ENCODE peak calls at places on chromosomes 7 and 10, in eight cellular contexts. One of them, this sample, is unnamed.

GRCh38 chr7:106870983-106871410 is 5.9 kb downstream of the PIK3CG start:
- DNase-seq in left cardiac atrium: no peak
- DNase-seq in CD8-positive, alpha-beta T cell: no peak
- DNase-seq in T-cell: no peak
- DNase-seq in RPMI7951: no peak
- DNase-seq in T-helper 22 cell: no peak
- DNase-seq in Calu3: no peak
- DNase-seq in NCI-H1930: no peak
- DNase-seq in this sample: no peak

GRCh38 chr7:7099584-7100014 is 82.7 kb upstream of the C1GALT1 start:
- DNase-seq in RPMI7951: peak
- DNase-seq in Calu3: peak
- DNase-seq in NCI-H1930: peak
- DNase-seq in left cardiac atrium: peak
- DNase-seq in T-helper 22 cell: no peak
- DNase-seq in CD8-positive, alpha-beta T cell: no peak
- DNase-seq in T-cell: no peak
- DNase-seq in this sample: peak

GRCh38 chr10:24953350-24954074 is 1.1 kb upstream of the PRTFDC1 start:
- DNase-seq in T-cell: no peak
- DNase-seq in CD8-positive, alpha-beta T cell: no peak
- DNase-seq in Calu3: no peak
- DNase-seq in T-helper 22 cell: no peak
- DNase-seq in NCI-H1930: no peak
- DNase-seq in left cardiac atrium: peak
- DNase-seq in RPMI7951: no peak
- DNase-seq in this sample: no peak

GRCh38 chr10:131310904-131311660 is 439 bp downstream of the TCERG1L start:
- DNase-seq in T-cell: no peak
- DNase-seq in RPMI7951: no peak
- DNase-seq in Calu3: no peak
- DNase-seq in T-helper 22 cell: no peak
- DNase-seq in CD8-positive, alpha-beta T cell: no peak
- DNase-seq in NCI-H1930: no peak
- DNase-seq in left cardiac atrium: no peak
- DNase-seq in this sample: peak

GRCh38 chr10:103199498-103199897 is 6.4 kb upstream of the NT5C2 start:
- DNase-seq in RPMI7951: no peak
- DNase-seq in T-helper 22 cell: no peak
- DNase-seq in left cardiac atrium: no peak
- DNase-seq in CD8-positive, alpha-beta T cell: no peak
- DNase-seq in NCI-H1930: no peak
- DNase-seq in T-cell: no peak
- DNase-seq in Calu3: no peak
- DNase-seq in this sample: no peak

GRCh38 chr10:90222372-90222771 is 521.0 kb downstream of the KIF20B start:
- DNase-seq in T-helper 22 cell: no peak
- DNase-seq in Calu3: no peak
- DNase-seq in CD8-positive, alpha-beta T cell: no peak
- DNase-seq in left cardiac atrium: no peak
- DNase-seq in RPMI7951: peak
- DNase-seq in NCI-H1930: no peak
- DNase-seq in T-cell: no peak
- DNase-seq in this sample: no peak

GRCh38 chr10:5528989-5529701 is 4.4 kb downstream of the CALML3 start:
- DNase-seq in NCI-H1930: no peak
- DNase-seq in RPMI7951: no peak
- DNase-seq in T-cell: no peak
- DNase-seq in T-helper 22 cell: no peak
- DNase-seq in CD8-positive, alpha-beta T cell: no peak
- DNase-seq in left cardiac atrium: no peak
- DNase-seq in Calu3: no peak
- DNase-seq in this sample: no peak

GRCh38 chr7:108147031-108147563 is 16.9 kb upstream of the LAMB4 start:
- DNase-seq in Calu3: no peak
- DNase-seq in left cardiac atrium: no peak
- DNase-seq in CD8-positive, alpha-beta T cell: no peak
- DNase-seq in T-cell: no peak
- DNase-seq in RPMI7951: no peak
- DNase-seq in NCI-H1930: no peak
- DNase-seq in T-helper 22 cell: no peak
- DNase-seq in this sample: no peak

GRCh38 chr7:92840309-92840708 is 3.9 kb upstream of the CDK6 start:
- DNase-seq in RPMI7951: no peak
- DNase-seq in left cardiac atrium: no peak
- DNase-seq in Calu3: no peak
- DNase-seq in CD8-positive, alpha-beta T cell: no peak
- DNase-seq in T-helper 22 cell: no peak
- DNase-seq in NCI-H1930: peak
- DNase-seq in T-cell: no peak
- DNase-seq in this sample: peak

GRCh38 chr10:79234391-79235318 is 112.6 kb upstream of the PPIF start:
- DNase-seq in Calu3: no peak
- DNase-seq in T-cell: no peak
- DNase-seq in NCI-H1930: no peak
- DNase-seq in RPMI7951: no peak
- DNase-seq in CD8-positive, alpha-beta T cell: no peak
- DNase-seq in T-helper 22 cell: no peak
- DNase-seq in left cardiac atrium: no peak
- DNase-seq in this sample: no peak

GRCh38 chr10:70381491-70382421 is 669 bp downstream of the LRRC20 start:
- DNase-seq in left cardiac atrium: peak
- DNase-seq in T-helper 22 cell: no peak
- DNase-seq in T-cell: no peak
- DNase-seq in Calu3: peak
- DNase-seq in CD8-positive, alpha-beta T cell: no peak
- DNase-seq in RPMI7951: peak
- DNase-seq in NCI-H1930: no peak
- DNase-seq in this sample: peak

GRCh38 chr7:128867842-128868623 is 5.4 kb downstream of the ATP6V1F start:
- DNase-seq in T-cell: no peak
- DNase-seq in RPMI7951: no peak
- DNase-seq in Calu3: no peak
- DNase-seq in NCI-H1930: no peak
- DNase-seq in T-helper 22 cell: no peak
- DNase-seq in left cardiac atrium: no peak
- DNase-seq in CD8-positive, alpha-beta T cell: no peak
- DNase-seq in this sample: no peak

GRCh38 chr7:155899596-155899995 is 87.3 kb upstream of the SHH start:
- DNase-seq in left cardiac atrium: no peak
- DNase-seq in T-cell: no peak
- DNase-seq in RPMI7951: no peak
- DNase-seq in NCI-H1930: no peak
- DNase-seq in T-helper 22 cell: no peak
- DNase-seq in Calu3: no peak
- DNase-seq in CD8-positive, alpha-beta T cell: no peak
- DNase-seq in this sample: no peak

GRCh38 chr10:125468273-125468672 is 214.7 kb downstream of the TEX36 start:
- DNase-seq in CD8-positive, alpha-beta T cell: no peak
- DNase-seq in T-helper 22 cell: no peak
- DNase-seq in NCI-H1930: no peak
- DNase-seq in Calu3: no peak
- DNase-seq in left cardiac atrium: no peak
- DNase-seq in T-cell: no peak
- DNase-seq in RPMI7951: no peak
- DNase-seq in this sample: no peak

GRCh38 chr7:99409192-99409572 is 413 bp downstream of the BUD31 start:
- DNase-seq in RPMI7951: no peak
- DNase-seq in T-cell: no peak
- DNase-seq in NCI-H1930: no peak
- DNase-seq in Calu3: no peak
- DNase-seq in T-helper 22 cell: no peak
- DNase-seq in CD8-positive, alpha-beta T cell: no peak
- DNase-seq in left cardiac atrium: no peak
- DNase-seq in this sample: no peak

GRCh38 chr7:95545007-95545615 is 51.2 kb downstream of the PDK4 start:
- DNase-seq in left cardiac atrium: peak
- DNase-seq in T-cell: no peak
- DNase-seq in NCI-H1930: no peak
- DNase-seq in RPMI7951: peak
- DNase-seq in T-helper 22 cell: no peak
- DNase-seq in CD8-positive, alpha-beta T cell: no peak
- DNase-seq in Calu3: peak
- DNase-seq in this sample: peak

GRCh38 chr10:111204880-111205279 is 128.1 kb downstream of the ADRA2A start:
- DNase-seq in left cardiac atrium: no peak
- DNase-seq in Calu3: no peak
- DNase-seq in T-helper 22 cell: no peak
- DNase-seq in CD8-positive, alpha-beta T cell: no peak
- DNase-seq in RPMI7951: no peak
- DNase-seq in T-cell: no peak
- DNase-seq in NCI-H1930: no peak
- DNase-seq in this sample: no peak

GRCh38 chr7:25103766-25104165 is 21.3 kb downstream of the CYCS start:
- DNase-seq in T-cell: no peak
- DNase-seq in Calu3: no peak
- DNase-seq in left cardiac atrium: no peak
- DNase-seq in CD8-positive, alpha-beta T cell: no peak
- DNase-seq in NCI-H1930: no peak
- DNase-seq in T-helper 22 cell: no peak
- DNase-seq in RPMI7951: no peak
- DNase-seq in this sample: no peak

This sample was measured in H7.